ENCODE peak calls at places on chromosome 19, in five cellular contexts. E is GM23248, J is adrenal gland, S is GM23338, R is OCI-LY7. I is an unnamed sample.

GRCh38 chr19:6126335-6126974 is 9.0 kb upstream of the ACSBG2 start:
- DNase-seq in E (peak; percentile 70), J (no peak), S (peak; percentile 76), R (peak; percentile 71), I (no peak)

GRCh38 chr19:6092329-6093286 is 17.7 kb downstream of the RFX2 start:
- DNase-seq in E (peak; percentile 98), J (peak; percentile 87), S (peak; percentile 85), R (no peak), I (peak; percentile 82)

GRCh38 chr19:41407271-41407670 is 9.7 kb downstream of the BCKDHA start:
- DNase-seq in E (no peak), J (no peak), S (peak; percentile 53), R (no peak), I (no peak)

GRCh38 chr19:19268453-19269385 is 4.4 kb downstream of the TM6SF2 start:
- DNase-seq in E (no peak), J (no peak), S (no peak), R (no peak), I (no peak)

GRCh38 chr19:33804021-33804799 is 7.5 kb downstream of the KCTD15 start:
- DNase-seq in E (peak; percentile 71), J (no peak), S (no peak), R (no peak), I (no peak)

GRCh38 chr19:16224266-16225045 is 26.7 kb downstream of the AP1M1 start:
- DNase-seq in E (no peak), J (no peak), S (no peak), R (no peak), I (no peak)

GRCh38 chr19:42115705-42116104 is 16.5 kb downstream of the POU2F2 start:
- DNase-seq in E (no peak), J (no peak), S (no peak), R (peak; percentile 53), I (no peak)

GRCh38 chr19:35350591-35350990 is 2.9 kb downstream of the FFAR1 start:
- DNase-seq in E (no peak), J (no peak), S (no peak), R (peak; percentile 66), I (no peak)

GRCh38 chr19:33988601-33989000 is 183.7 kb upstream of the LSM14A start:
- DNase-seq in E (peak; percentile 32), J (no peak), S (peak; percentile 45), R (no peak), I (no peak)

DNA sequence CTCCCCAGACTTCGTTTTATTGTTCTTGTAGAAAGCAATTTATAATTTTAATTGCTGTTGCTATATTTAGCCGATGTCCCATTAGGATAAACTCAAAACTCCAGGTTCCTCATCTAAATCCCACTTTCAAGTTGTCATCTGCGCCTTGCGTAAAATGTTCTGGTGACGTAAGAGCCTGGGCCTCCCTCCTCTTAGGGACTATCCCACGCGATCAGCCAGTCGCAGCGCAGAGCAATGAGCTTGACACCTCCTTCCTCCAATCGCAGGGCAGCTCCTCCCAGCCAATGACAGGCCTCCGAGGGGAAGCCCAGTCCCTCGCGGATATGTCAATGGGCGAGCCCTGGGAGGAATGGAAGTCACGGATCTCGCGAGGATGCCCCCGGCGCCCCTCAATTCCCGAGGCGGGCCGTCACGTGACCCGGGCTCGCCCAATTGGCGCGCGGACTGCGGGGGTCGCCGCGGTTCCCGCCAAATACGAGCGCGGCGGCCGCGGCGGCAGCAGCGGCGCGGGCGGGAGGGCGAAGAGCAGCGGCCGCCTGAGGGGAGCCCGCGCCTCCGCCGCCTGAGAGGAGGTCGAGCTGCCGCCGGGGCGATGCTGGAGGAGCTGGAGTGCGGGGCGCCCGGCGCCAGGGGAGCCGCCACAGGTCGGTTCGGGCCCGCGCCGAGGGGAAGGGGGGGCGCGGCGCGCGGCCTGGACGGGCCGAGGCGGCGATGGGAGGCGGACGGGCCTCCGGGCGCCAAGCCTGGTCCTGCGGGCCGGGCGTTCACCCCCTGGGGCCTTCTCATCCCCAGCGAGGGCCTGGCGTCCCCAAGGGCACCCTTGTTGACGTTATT is at the start of gene CHAF1A:
- DNase-seq in E (peak; percentile 100), J (peak; percentile 100), S (peak; percentile 100), R (peak; percentile 100), I (peak; percentile 99)
- H3K4me1 ChIP-seq in E (peaks cover 38% of the 10 kb centered on the region), J (peaks cover 32% of the 10 kb centered on the region), S (peaks cover 44% of the 10 kb centered on the region), R (peaks cover 38% of the 10 kb centered on the region), I (peaks cover 31% of the 10 kb centered on the region)

GRCh38 chr19:4414144-4414799 is 11.8 kb downstream of the CHAF1A start:
- DNase-seq in E (peak; percentile 63), J (no peak), S (no peak), R (no peak), I (no peak)
- H3K4me1 ChIP-seq in E (peaks cover 11% of the 10 kb centered on the region), J (peaks cover 23% of the 10 kb centered on the region), S (peaks cover 45% of the 10 kb centered on the region), R (peaks cover 3% of the 10 kb centered on the region), I (peaks cover 10% of the 10 kb centered on the region)

DNA sequence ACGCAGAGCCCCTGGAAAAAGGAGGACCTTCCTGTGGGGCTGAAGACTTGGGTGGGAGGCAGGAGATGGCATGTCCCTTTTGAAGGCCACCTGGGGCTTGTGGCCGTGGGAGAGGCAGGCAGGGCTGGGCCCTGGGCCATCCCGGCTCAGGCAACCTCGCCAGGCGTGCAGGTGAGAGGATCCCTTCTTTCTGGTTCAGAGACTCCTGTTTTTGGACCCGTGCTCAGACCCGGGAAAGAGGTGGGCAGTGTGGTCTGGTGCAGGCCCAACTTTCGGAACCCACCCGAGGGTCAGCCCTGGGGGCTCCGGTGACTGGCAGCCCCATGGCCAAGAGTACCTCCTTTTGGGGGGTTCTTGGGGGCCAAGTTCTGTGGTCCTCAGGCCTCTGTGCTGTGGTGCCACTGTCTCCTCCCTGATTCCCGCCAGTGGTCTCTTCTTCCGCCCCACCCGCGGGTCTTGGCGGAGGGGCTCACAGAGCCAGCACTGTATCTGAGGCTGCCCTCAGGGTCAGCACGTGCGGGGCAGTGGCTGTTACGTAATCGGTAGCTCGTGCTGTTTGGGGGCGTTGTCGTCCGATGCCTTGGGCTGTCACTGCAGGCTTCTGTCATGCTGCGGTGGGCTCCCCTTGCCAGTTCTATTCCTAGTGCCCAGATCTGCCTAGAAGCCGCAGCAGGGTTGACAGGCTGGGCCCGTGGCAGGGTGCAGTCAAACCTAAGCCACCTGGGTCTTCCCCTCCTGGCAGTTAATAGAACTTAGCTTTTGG is 42.7 kb downstream of the KDM4B start:
- DNase-seq in E (no peak), J (no peak), S (no peak), R (no peak), I (no peak)
- H3K4me1 ChIP-seq in E (no peaks in the 10 kb centered on the region), J (peaks cover 12% of the 10 kb centered on the region), S (no peaks in the 10 kb centered on the region), R (no peaks in the 10 kb centered on the region), I (no peaks in the 10 kb centered on the region)

GRCh38 chr19:47521473-47522180 is 6.8 kb upstream of the NAPA start:
- DNase-seq in E (no peak), J (no peak), S (no peak), R (no peak), I (no peak)

GRCh38 chr19:47518139-47518538 is 3.3 kb upstream of the NAPA start:
- DNase-seq in E (no peak), J (no peak), S (no peak), R (peak; percentile 97), I (peak; percentile 26)

GRCh38 chr19:47520839-47521238 is 6.0 kb upstream of the NAPA start:
- DNase-seq in E (no peak), J (no peak), S (no peak), R (no peak), I (peak; percentile 23)

GRCh38 chr19:47520343-47520806 is 5.5 kb upstream of the NAPA start:
- DNase-seq in E (no peak), J (no peak), S (no peak), R (no peak), I (no peak)

GRCh38 chr19:47518854-47519253 is 4.0 kb upstream of the NAPA start:
- DNase-seq in E (no peak), J (no peak), S (no peak), R (no peak), I (no peak)
- H3K4me1 ChIP-seq in E (peaks cover 6% of the 10 kb centered on the region), J (no peaks in the 10 kb centered on the region), S (peaks cover 9% of the 10 kb centered on the region), R (peaks cover 79% of the 10 kb centered on the region), I (peaks cover 5% of the 10 kb centered on the region)

I was measured in psoas muscle.